ENCODE peak calls at places on chromosomes 12 and 14, in six cellular contexts. P, Y, S, B, O and G are unnamed samples.

GRCh38 chr12:89373772-89374572 is 21.7 kb upstream of the DUSP6 start:
- DNase-seq in P (no peak), O (no peak), Y (peak), B (peak), S (no peak), G (no peak)

GRCh38 chr12:79400481-79400880 is 290.3 kb downstream of the PAWR start:
- DNase-seq in S (no peak), Y (no peak), O (no peak), P (no peak), B (no peak), G (no peak)

GRCh38 chr14:53022593-53022992 is 71.7 kb upstream of the FERMT2 start:
- DNase-seq in Y (peak), O (no peak), B (peak), S (no peak), P (no peak), G (no peak)

GRCh38 chr14:24889843-24890242 is 160.1 kb downstream of the STXBP6 start:
- DNase-seq in Y (peak), O (no peak), P (no peak), B (no peak), S (no peak), G (no peak)

GRCh38 chr12:122929812-122930211 is 33.9 kb upstream of the VPS37B start:
- DNase-seq in P (no peak), S (no peak), Y (no peak), B (no peak), O (no peak), G (no peak)

GRCh38 chr12:12333980-12334709 is 15.9 kb downstream of the MANSC1 start:
- DNase-seq in P (peak), B (peak), S (peak), O (peak), Y (peak), G (peak)

GRCh38 chr14:49477576-49477975 is 108.6 kb downstream of the RPS29 start:
- DNase-seq in P (no peak), Y (no peak), B (no peak), S (no peak), O (no peak), G (no peak)

GRCh38 chr12:47105914-47106674 is 26.3 kb upstream of the AMIGO2 start:
- DNase-seq in O (no peak), P (no peak), Y (no peak), B (peak), S (no peak), G (no peak)

GRCh38 chr12:123512838-123513665 is 20.5 kb downstream of the RILPL1 start:
- DNase-seq in S (no peak), B (no peak), Y (no peak), P (no peak), O (no peak), G (no peak)

GRCh38 chr12:107748472-107748871 is 12.5 kb downstream of the PRDM4 start:
- DNase-seq in O (no peak), Y (peak), S (no peak), P (no peak), B (peak), G (no peak)

GRCh38 chr14:102883028-102883953 is 39.2 kb upstream of the AMN start:
- DNase-seq in B (no peak), Y (no peak), S (no peak), O (no peak), P (no peak), G (no peak)

GRCh38 chr12:126856958-126857357 is 1410.0 kb upstream of the TMEM132C start:
- DNase-seq in P (no peak), B (no peak), S (no peak), O (no peak), Y (no peak), G (no peak)

GRCh38 chr12:73935817-73936216 is 601.8 kb upstream of the ATXN7L3B start:
- DNase-seq in O (no peak), Y (no peak), S (peak), P (peak), B (peak), G (peak)

GRCh38 chr12:107405436-107405835 is 280.2 kb upstream of the PWP1 start:
- DNase-seq in P (no peak), O (peak), S (no peak), Y (no peak), B (no peak), G (no peak)

GRCh38 chr12:104285740-104286537 is 17.6 kb upstream of the EID3 start:
- DNase-seq in S (peak), Y (no peak), O (no peak), B (peak), P (no peak), G (no peak)

GRCh38 chr12:102769323-102769916 is 147.6 kb downstream of the PAH start:
- DNase-seq in O (peak), Y (peak), P (peak), S (peak), B (peak), G (peak)

GRCh38 chr12:89949457-89950195 is 241.0 kb upstream of the ATP2B1 start:
- DNase-seq in P (no peak), Y (peak), O (no peak), S (no peak), B (peak), G (no peak)

GRCh38 chr14:72443991-72444431 is 449.9 kb downstream of the DPF3 start:
- DNase-seq in Y (no peak), P (no peak), S (no peak), O (no peak), B (no peak), G (no peak)

GRCh38 chr12:124392271-124392990 is 97.5 kb downstream of the RFLNA start:
- DNase-seq in Y (peak), P (peak), B (no peak), S (peak), O (peak), G (no peak)

GRCh38 chr14:56294125-56294524 is 175.9 kb downstream of the PELI2 start:
- DNase-seq in Y (no peak), P (peak), O (no peak), B (peak), S (no peak), G (no peak)

GRCh38 chr12:11877869-11878780 is 192.6 kb upstream of the BCL2L14 start:
- DNase-seq in P (peak), B (peak), Y (peak), S (no peak), O (peak), G (no peak)

GRCh38 chr12:20404576-20405346 is 36.4 kb downstream of the PDE3A start:
- DNase-seq in S (no peak), P (no peak), O (peak), Y (no peak), B (no peak), G (no peak)

GRCh38 chr14:75254381-75254821 is 24.2 kb upstream of the FOS start:
- DNase-seq in Y (no peak), P (no peak), B (peak), O (no peak), S (no peak), G (no peak)

GRCh38 chr12:42180990-42181611 is 36.4 kb upstream of the GXYLT1 start:
- DNase-seq in O (no peak), B (no peak), P (no peak), Y (peak), S (no peak), G (no peak)

GRCh38 chr12:114447799-114448617 is 42.1 kb upstream of the TBX5 start:
- DNase-seq in B (no peak), S (no peak), O (no peak), Y (no peak), P (no peak), G (no peak)

GRCh38 chr14:101022916-101023435 is 119.5 kb upstream of the RTL1 start:
- DNase-seq in S (no peak), P (no peak), B (no peak), Y (no peak), O (no peak), G (no peak)

GRCh38 chr14:101731187-101732080 is 30.1 kb upstream of the PPP2R5C start:
- DNase-seq in Y (peak), P (no peak), S (peak), B (peak), O (no peak), G (peak)

GRCh38 chr12:124875803-124876132 is 12.1 kb upstream of the SCARB1 start:
- DNase-seq in Y (no peak), O (no peak), S (no peak), B (no peak), P (no peak), G (no peak)

GRCh38 chr12:114671664-114672476 is 12.1 kb downstream of the TBX3 start:
- DNase-seq in P (peak), S (no peak), B (peak), Y (peak), O (peak), G (no peak)

GRCh38 chr14:101525646-101526527 is 35.4 kb upstream of the DIO3 start:
- DNase-seq in S (no peak), B (no peak), O (peak), P (no peak), Y (no peak), G (no peak)

GRCh38 chr12:102958073-102958829 is 777 bp downstream of the ASCL1 start:
- DNase-seq in S (no peak), B (no peak), O (peak), Y (peak), P (peak), G (peak)

GRCh38 chr14:105212541-105213305 is 31.6 kb upstream of the NUDT14 start:
- DNase-seq in O (no peak), Y (no peak), B (no peak), P (no peak), S (no peak), G (no peak)

GRCh38 chr12:97595936-97596335 is 133.3 kb downstream of the RMST start:
- DNase-seq in B (peak), O (no peak), Y (no peak), P (no peak), S (no peak), G (no peak)

GRCh38 chr14:40762685-40763084 is 844.0 kb upstream of the LRFN5 start:
- DNase-seq in O (no peak), P (no peak), B (peak), S (no peak), Y (no peak), G (no peak)
- H2AFZ ChIP-seq in O (no peak), P (no peak), B (no peak), S (no peak), Y (no peak), G (no peak)

DNA sequence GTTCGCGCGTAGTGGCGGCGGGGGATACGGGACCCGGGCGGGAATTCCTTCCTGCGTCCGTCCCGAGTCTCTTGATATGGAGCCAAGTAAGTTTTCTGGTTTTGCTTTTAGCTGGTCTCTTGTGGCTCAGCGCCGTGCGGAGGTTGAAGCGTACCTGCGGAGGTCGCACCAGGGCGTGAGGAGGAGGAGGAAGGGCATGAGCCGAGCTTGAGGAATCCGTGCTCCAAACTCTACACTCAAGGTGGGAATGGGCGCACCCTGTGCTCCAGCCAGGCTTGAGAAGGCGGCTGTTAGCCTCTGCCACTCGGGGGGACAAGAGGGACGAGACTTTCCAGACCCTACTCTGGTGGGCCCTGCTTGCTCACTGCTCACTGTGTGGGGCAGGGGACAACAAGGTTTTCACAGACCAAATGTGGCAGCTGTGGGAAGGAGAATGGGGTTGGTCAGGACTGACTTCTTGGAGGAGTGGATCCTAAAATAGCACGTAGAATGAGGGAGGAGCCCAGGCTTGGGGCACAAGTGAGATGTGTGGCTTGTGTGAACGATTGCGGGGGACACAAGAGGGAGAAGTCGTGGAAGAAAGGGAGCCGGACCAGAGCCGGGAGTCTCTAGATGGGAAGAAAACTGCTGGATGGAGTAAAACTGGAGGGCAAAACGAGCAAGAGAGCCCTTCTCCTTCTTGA is 606 bp downstream of the ATG101 start:
- DNase-seq in O (no peak), S (no peak), B (no peak), Y (peak), P (no peak), G (no peak)
- TF ChIP-seq EZH2phosphoT487 in O (no peak), S (no peak), B (no peak), Y (no peak), P (no peak), G (no peak)

GRCh38 chr12:96338852-96339478 is 61.3 kb downstream of the CDK17 start:
- DNase-seq in O (no peak), S (no peak), B (no peak), Y (no peak), P (no peak), G (no peak)
- H3K9ac ChIP-seq in O (no peak), S (no peak), B (no peak), Y (no peak), P (no peak), G (no peak)

GRCh38 chr12:130141105-130141504 is 21.2 kb upstream of the FZD10 start:
- DNase-seq in B (no peak), S (no peak), O (no peak), Y (no peak), P (no peak), G (no peak)
- H2AFZ ChIP-seq in B (no peak), S (no peak), O (no peak), Y (no peak), P (no peak), G (no peak)

DNA sequence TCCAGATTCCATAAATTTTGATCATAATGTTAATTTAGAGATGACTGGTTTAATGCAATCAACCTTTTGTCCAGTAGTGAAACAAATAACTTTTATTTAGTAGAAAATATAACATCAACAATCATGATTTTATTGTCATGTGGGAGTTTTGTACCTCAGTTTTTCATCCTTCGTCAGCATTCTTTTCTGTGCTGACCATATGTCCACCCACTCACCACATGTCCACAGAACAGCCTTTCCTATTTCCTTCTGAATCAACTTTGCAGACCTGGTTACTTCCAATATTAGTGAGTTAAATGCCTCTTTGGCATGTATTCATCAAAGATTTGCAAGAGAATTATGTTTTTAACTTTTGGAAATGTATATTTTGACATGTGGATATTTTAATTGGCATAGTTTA is 36.8 kb upstream of the CNTN1 start:
- DNase-seq in P (no peak), S (no peak), B (no peak), Y (peak), O (no peak), G (no peak)
- TF ChIP-seq EZH2phosphoT487 in P (no peak), S (no peak), B (no peak), Y (no peak), O (no peak), G (no peak)

GRCh38 chr12:54360717-54361456 is 3.4 kb downstream of the GPR84 start:
- DNase-seq in Y (peak), B (peak), P (peak), S (peak), O (peak), G (peak)

GRCh38 chr12:54358620-54358944 is 5.7 kb downstream of the GPR84 start:
- DNase-seq in Y (peak), P (peak), O (no peak), S (no peak), B (no peak), G (no peak)

GRCh38 chr12:54358945-54359761 is 5.1 kb downstream of the GPR84 start:
- DNase-seq in Y (peak), P (peak), S (peak), O (peak), B (peak), G (peak)

GRCh38 chr12:54357802-54358619 is 6.3 kb downstream of the GPR84 start:
- DNase-seq in B (peak), P (peak), S (no peak), Y (peak), O (no peak), G (peak)

DNA sequence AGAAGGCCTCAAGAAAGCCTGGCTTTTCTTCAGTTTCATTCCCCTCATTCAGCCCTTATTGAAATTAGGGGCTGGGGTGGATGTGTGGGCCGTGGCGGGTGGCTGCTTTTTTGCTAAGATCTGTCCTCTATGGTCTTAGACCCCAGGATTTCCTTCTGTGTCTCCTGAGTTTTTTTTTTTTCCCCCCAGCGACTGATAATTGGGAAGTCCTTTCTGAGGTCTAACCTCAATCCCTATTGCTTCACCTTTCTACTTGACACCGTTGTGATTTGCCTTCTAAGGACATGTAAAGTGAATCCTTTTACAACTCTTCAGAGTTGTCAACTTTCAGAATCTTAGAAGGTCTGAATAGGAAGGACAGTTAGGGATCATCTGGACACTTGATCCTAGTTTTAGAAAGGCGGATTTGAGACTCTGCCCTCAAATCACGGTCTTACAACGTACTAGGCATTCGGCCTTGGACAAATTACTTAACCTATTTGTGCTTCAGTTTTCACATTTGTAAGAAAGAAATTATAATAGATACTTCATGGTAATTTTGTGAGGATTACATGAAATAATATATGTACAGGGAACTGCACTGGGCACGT is 4.4 kb downstream of the GPR84 start:
- DNase-seq in Y (no peak), O (no peak), P (no peak), B (peak), S (no peak), G (no peak)
- H3K9ac ChIP-seq in Y (peak), O (peak), P (peak), B (peak), S (peak), G (peak)

DNA sequence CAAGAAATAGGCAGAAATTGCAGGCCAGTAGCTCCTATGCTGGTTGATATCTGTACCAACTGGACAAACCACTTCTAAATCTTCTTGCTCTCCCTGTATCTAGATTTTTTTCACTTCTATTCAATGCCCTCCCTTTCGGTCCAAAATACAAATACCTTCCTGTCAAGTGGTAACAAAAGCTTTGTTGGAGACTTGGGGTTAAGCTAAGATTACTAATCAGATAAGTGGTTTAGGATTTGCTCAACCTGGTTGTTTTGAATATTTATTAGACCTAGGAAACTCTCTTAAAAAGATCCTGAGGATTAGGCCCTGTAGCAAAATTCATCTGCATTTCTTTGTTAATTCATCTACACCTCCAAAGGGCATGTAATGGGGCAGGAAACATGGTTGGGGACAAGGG is 410.1 kb downstream of the NAV3 start:
- DNase-seq in O (no peak), B (no peak), S (no peak), Y (no peak), P (peak), G (no peak)
- H2AFZ ChIP-seq in O (no peak), B (no peak), S (no peak), Y (no peak), P (no peak), G (no peak)